ENCODE peak calls at places on chromosomes 12 and 14, in seven cellular contexts. V is colonic mucosa, Q is ascending aorta, P is right lobe of liver, Z is MM.1S, T is RWPE1, F is kidney. L is an unnamed sample.

GRCh38 chr14:101380940-101381339 is 180.4 kb upstream of the DIO3 start:
- DNase-seq in V (no peak), Q (no peak), P (no peak), Z (no peak), T (no peak), F (no peak), L (no peak)

GRCh38 chr14:92955381-92955780 is 32.4 kb downstream of the CHGA start:
- DNase-seq in V (no peak), Q (no peak), P (no peak), Z (no peak), T (no peak), F (peak), L (no peak)

GRCh38 chr12:54558311-54558710 is 8.9 kb downstream of the PDE1B start:
- DNase-seq in V (no peak), Q (no peak), P (no peak), Z (no peak), T (no peak), F (no peak), L (no peak)

GRCh38 chr14:24343795-24344660 is 4.2 kb upstream of the RIPK3 start:
- DNase-seq in V (no peak), Q (no peak), P (peak), Z (no peak), T (no peak), F (no peak), L (no peak)

GRCh38 chr12:25781223-25781622 is 177.3 kb upstream of the RASSF8 start:
- DNase-seq in V (no peak), Q (no peak), P (no peak), Z (no peak), T (no peak), F (no peak), L (no peak)

GRCh38 chr14:63564318-63564717 is 21.1 kb upstream of the PPP2R5E start:
- DNase-seq in V (peak), Q (no peak), P (no peak), Z (no peak), T (no peak), F (no peak), L (no peak)

GRCh38 chr14:70917633-70918032 is 10.4 kb downstream of the PCNX1 start:
- DNase-seq in V (no peak), Q (no peak), P (no peak), Z (no peak), T (no peak), F (no peak), L (no peak)

GRCh38 chr12:72081787-72082186 is 143.1 kb downstream of the TPH2 start:
- DNase-seq in V (no peak), Q (no peak), P (no peak), Z (no peak), T (no peak), F (no peak), L (no peak)

GRCh38 chr14:23345987-23346692 is 6.5 kb downstream of the SLC22A17 start:
- DNase-seq in V (no peak), Q (no peak), P (no peak), Z (no peak), T (no peak), F (peak), L (no peak)

GRCh38 chr12:106774808-106775524 is 484 bp downstream of the RIC8B start:
- DNase-seq in V (no peak), Q (no peak), P (no peak), Z (no peak), T (no peak), F (no peak), L (no peak)

GRCh38 chr14:29741909-29742401 is 185.7 kb downstream of the PRKD1 start:
- DNase-seq in V (no peak), Q (no peak), P (no peak), Z (no peak), T (no peak), F (no peak), L (no peak)

GRCh38 chr14:27506272-27506671 is 908.4 kb upstream of the NOVA1 start:
- DNase-seq in V (no peak), Q (no peak), P (no peak), Z (no peak), T (no peak), F (no peak), L (no peak)

GRCh38 chr12:6921996-6922935 is 5.5 kb upstream of the ATN1 start:
- DNase-seq in V (no peak), Q (no peak), P (no peak), Z (peak), T (no peak), F (peak), L (no peak)

GRCh38 chr14:38150075-38150474 is 57.6 kb upstream of the SSTR1 start:
- DNase-seq in V (no peak), Q (no peak), P (no peak), Z (no peak), T (no peak), F (no peak), L (no peak)

GRCh38 chr12:124026755-124027745 is 54.0 kb downstream of the ZNF664 start:
- DNase-seq in V (no peak), Q (no peak), P (no peak), Z (peak), T (peak), F (no peak), L (no peak)

GRCh38 chr14:30991408-30991807 is 34.0 kb upstream of the AP4S1 start:
- DNase-seq in V (no peak), Q (no peak), P (no peak), Z (no peak), T (no peak), F (no peak), L (no peak)

GRCh38 chr12:31966558-31967205 is 7.5 kb downstream of the RESF1 start:
- DNase-seq in V (no peak), Q (no peak), P (no peak), Z (no peak), T (no peak), F (no peak), L (no peak)

GRCh38 chr12:22333751-22334695 is 484 bp downstream of the ST8SIA1 start:
- DNase-seq in V (peak), Q (no peak), P (no peak), Z (no peak), T (no peak), F (peak), L (no peak)

GRCh38 chr12:58413794-58414193 is 472.4 kb downstream of the ATP23 start:
- DNase-seq in V (no peak), Q (no peak), P (no peak), Z (no peak), T (no peak), F (no peak), L (no peak)

GRCh38 chr12:28793767-28794166 is 355.3 kb upstream of the FAR2 start:
- DNase-seq in V (no peak), Q (no peak), P (no peak), Z (no peak), T (no peak), F (no peak), L (no peak)

GRCh38 chr14:45201908-45202307 is 51.1 kb downstream of the MIS18BP1 start:
- DNase-seq in V (no peak), Q (no peak), P (no peak), Z (peak), T (no peak), F (no peak), L (no peak)

GRCh38 chr14:22898302-22898894 is 15.4 kb downstream of the REM2 start:
- DNase-seq in V (no peak), Q (no peak), P (no peak), Z (no peak), T (peak), F (no peak), L (no peak)

GRCh38 chr12:107091381-107091780 is 2.0 kb downstream of the CRY1 start:
- DNase-seq in V (no peak), Q (no peak), P (no peak), Z (no peak), T (peak), F (no peak), L (no peak)

GRCh38 chr14:54011001-54011400 is 54.4 kb upstream of the BMP4 start:
- DNase-seq in V (no peak), Q (no peak), P (no peak), Z (no peak), T (no peak), F (no peak), L (no peak)

GRCh38 chr12:54431911-54432814 is 13.1 kb upstream of the ITGA5 start:
- DNase-seq in V (peak), Q (peak), P (no peak), Z (no peak), T (peak), F (peak), L (peak)

GRCh38 chr12:46461459-46461858 is 88.9 kb upstream of the SLC38A2 start:
- DNase-seq in V (no peak), Q (no peak), P (no peak), Z (no peak), T (no peak), F (peak), L (no peak)

GRCh38 chr12:58757422-58757821 is 162.9 kb downstream of the LRIG3 start:
- DNase-seq in V (no peak), Q (no peak), P (no peak), Z (peak), T (no peak), F (no peak), L (no peak)

GRCh38 chr12:99059824-99060526 is 414.9 kb downstream of the APAF1 start:
- DNase-seq in V (no peak), Q (peak), P (no peak), Z (no peak), T (no peak), F (peak), L (peak)

GRCh38 chr14:49861581-49861922 is 9.0 kb upstream of the NEMF start:
- DNase-seq in V (peak), Q (no peak), P (peak), Z (peak), T (no peak), F (peak), L (peak)

GRCh38 chr14:100531152-100531551 is 56.1 kb downstream of the BEGAIN start:
- DNase-seq in V (peak), Q (no peak), P (peak), Z (no peak), T (no peak), F (peak), L (no peak)

GRCh38 chr12:131851741-131852550 is 23.8 kb downstream of the MMP17 start:
- DNase-seq in V (no peak), Q (no peak), P (no peak), Z (no peak), T (no peak), F (no peak), L (no peak)

GRCh38 chr12:124240493-124240892 is 54.4 kb upstream of the RFLNA start:
- DNase-seq in V (peak), Q (no peak), P (no peak), Z (no peak), T (peak), F (no peak), L (no peak)

GRCh38 chr12:132837693-132838463 is 9.2 kb upstream of the GOLGA3 start:
- DNase-seq in V (no peak), Q (no peak), P (no peak), Z (no peak), T (no peak), F (no peak), L (peak)

GRCh38 chr14:52052991-52053390 is 15.9 kb downstream of the NID2 start:
- DNase-seq in V (no peak), Q (no peak), P (no peak), Z (no peak), T (no peak), F (no peak), L (no peak)

GRCh38 chr14:59788176-59788575 is 82.4 kb downstream of the RTN1 start:
- DNase-seq in V (no peak), Q (no peak), P (no peak), Z (no peak), T (no peak), F (no peak), L (no peak)

GRCh38 chr12:25797335-25797863 is 161.1 kb upstream of the RASSF8 start:
- DNase-seq in V (no peak), Q (no peak), P (no peak), Z (no peak), T (no peak), F (no peak), L (no peak)

GRCh38 chr12:52820521-52820920 is 6.6 kb upstream of the KRT4 start:
- DNase-seq in V (no peak), Q (no peak), P (no peak), Z (no peak), T (no peak), F (no peak), L (no peak)

GRCh38 chr12:52817699-52818238 is 3.9 kb upstream of the KRT4 start:
- DNase-seq in V (no peak), Q (no peak), P (no peak), Z (no peak), T (no peak), F (no peak), L (no peak)

GRCh38 chr12:52819731-52820510 is 6.0 kb upstream of the KRT4 start:
- DNase-seq in V (no peak), Q (no peak), P (no peak), Z (no peak), T (no peak), F (no peak), L (no peak)

GRCh38 chr12:52818376-52818775 is 4.5 kb upstream of the KRT4 start:
- DNase-seq in V (no peak), Q (no peak), P (no peak), Z (no peak), T (no peak), F (no peak), L (no peak)

GRCh38 chr12:52819021-52819420 is 5.1 kb upstream of the KRT4 start:
- DNase-seq in V (no peak), Q (no peak), P (no peak), Z (no peak), T (no peak), F (no peak), L (no peak)
- TF ChIP-seq CTCF in V (no peak), Q (no peak), P (no peak), Z (no peak), T (no peak), F (no peak), L (no peak)

DNA sequence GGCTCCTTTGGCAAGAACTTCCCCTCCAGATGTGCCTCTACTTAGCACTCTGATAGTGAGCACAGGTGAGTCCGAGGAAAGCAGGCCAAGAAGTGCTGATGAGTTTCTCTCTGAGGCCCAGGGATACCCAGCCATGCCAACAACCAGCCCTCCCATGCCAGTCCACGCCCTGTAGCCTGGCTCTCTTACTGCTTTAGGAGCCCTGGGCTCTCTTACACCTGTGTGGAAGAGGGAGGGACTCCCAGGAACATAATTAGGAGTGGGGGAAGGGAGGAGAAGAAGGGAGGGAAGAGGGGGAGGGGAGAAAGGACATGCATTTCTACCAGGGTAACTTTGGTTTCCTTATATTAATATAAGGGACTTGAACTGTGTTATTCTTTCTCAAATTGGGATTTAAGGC is 121.6 kb downstream of the CRADD start:
- DNase-seq in V (no peak), Q (no peak), P (no peak), Z (no peak), T (no peak), F (no peak), L (no peak)
- H3K27ac ChIP-seq in V (no peak), Q (no peak), P (no peak), Z (no peak), T (no peak), F (no peak), L (no peak)

GRCh38 chr14:94051115-94051514 is 25.0 kb downstream of the OTUB2 start:
- DNase-seq in V (peak), Q (no peak), P (no peak), Z (no peak), T (no peak), F (no peak), L (peak)
- TF ChIP-seq CTCF in V (peak), Q (peak), P (peak), Z (no peak), T (peak), F (peak), L (no peak)

DNA sequence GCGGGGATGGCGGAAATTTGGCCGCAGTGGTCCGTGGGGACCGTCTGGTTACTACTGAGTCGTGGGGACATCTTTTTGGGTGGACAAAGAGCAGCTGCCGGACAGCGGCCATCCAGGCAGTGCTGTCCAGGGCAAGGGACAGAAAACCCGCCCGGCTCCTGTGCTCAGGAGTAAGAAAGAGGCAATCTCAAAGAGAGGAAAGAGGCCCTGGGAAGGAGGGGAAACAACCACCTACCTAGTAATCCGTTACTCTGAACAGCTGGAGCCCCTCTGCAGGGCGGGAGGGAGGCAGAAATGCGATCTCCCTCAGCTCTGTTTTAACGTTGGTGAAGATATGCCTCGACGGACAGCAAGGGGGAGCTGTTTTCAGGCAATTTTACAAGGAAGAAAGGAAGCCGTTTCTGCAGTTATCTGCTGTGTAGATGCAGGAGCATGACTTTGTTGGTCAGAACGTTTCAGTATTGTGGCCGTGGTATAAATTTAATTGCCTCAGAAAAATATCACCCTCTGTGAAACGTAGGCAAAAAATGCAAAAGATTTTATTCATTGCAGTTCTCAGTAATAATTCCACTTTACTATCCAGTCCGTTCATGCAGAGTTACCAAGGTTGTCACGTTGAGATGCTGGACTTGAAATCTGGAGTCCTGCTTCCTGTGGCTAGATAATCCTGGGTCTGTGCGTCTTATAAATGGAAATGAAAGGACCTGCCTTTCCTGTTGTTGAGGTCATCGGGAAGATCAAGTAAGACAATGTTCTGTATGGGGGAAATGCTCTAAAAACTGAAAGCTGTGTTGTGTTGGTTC is 1.1 kb upstream of the AVPR1A start:
- DNase-seq in V (peak), Q (no peak), P (no peak), Z (peak), T (peak), F (peak), L (no peak)
- H3K27ac ChIP-seq in V (no peak), Q (no peak), P (peak), Z (no peak), T (no peak), F (no peak), L (no peak)

GRCh38 chr14:55440385-55440784 is at the start of gene TBPL2:
- DNase-seq in V (no peak), Q (no peak), P (no peak), Z (no peak), T (no peak), F (no peak), L (no peak)
- TF ChIP-seq CTCF in V (no peak), Q (no peak), P (no peak), Z (no peak), T (no peak), F (no peak), L (peak)

GRCh38 chr12:108735855-108736254 is 4.5 kb upstream of the CORO1C start:
- DNase-seq in V (no peak), Q (no peak), P (no peak), Z (no peak), T (no peak), F (no peak), L (no peak)

GRCh38 chr12:108731866-108732461 is 646 bp upstream of the CORO1C start:
- DNase-seq in V (peak), Q (peak), P (peak), Z (peak), T (peak), F (peak), L (peak)

GRCh38 chr12:108733132-108733531 is 1.8 kb upstream of the CORO1C start:
- DNase-seq in V (peak), Q (no peak), P (no peak), Z (no peak), T (no peak), F (no peak), L (no peak)

GRCh38 chr12:108732489-108732888 is 1.2 kb upstream of the CORO1C start:
- DNase-seq in V (no peak), Q (no peak), P (no peak), Z (no peak), T (no peak), F (no peak), L (no peak)

DNA sequence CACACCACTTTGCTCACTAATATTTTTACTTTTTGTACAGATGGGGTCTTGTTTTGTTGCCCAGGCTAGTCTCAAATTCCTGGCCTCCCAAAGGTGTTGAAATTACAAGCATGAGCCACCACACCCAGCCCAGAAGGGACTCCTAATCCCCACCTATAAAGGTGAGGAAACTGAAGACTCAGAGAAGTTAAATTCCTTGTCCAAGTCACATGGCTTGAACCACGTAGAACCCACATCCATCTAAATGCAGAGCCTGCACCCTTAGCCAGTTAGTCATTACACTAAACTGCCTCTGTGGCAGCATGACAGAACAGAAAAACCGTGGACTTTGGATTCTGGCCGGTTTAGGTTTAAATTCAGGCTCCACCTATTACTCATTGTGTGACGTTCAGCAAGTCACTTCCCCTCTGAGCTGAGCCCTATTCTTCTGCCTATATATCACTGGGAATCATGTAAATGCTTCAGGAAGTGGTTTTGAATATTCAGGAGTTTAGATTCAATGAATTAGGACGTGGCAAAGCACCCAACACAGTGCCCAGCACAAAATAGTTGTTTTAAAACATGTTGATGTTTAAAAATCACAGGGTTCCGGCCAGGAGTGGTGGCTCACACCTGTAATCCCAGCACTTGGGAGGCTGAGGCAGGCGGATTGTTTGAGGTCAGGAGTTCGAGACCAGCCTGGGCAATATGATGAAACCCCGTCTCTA is 3.0 kb upstream of the CORO1C start:
- DNase-seq in V (peak), Q (peak), P (peak), Z (no peak), T (peak), F (no peak), L (no peak)
- H3K27ac ChIP-seq in V (peak), Q (peak), P (peak), Z (no peak), T (peak), F (peak), L (peak)

DNA sequence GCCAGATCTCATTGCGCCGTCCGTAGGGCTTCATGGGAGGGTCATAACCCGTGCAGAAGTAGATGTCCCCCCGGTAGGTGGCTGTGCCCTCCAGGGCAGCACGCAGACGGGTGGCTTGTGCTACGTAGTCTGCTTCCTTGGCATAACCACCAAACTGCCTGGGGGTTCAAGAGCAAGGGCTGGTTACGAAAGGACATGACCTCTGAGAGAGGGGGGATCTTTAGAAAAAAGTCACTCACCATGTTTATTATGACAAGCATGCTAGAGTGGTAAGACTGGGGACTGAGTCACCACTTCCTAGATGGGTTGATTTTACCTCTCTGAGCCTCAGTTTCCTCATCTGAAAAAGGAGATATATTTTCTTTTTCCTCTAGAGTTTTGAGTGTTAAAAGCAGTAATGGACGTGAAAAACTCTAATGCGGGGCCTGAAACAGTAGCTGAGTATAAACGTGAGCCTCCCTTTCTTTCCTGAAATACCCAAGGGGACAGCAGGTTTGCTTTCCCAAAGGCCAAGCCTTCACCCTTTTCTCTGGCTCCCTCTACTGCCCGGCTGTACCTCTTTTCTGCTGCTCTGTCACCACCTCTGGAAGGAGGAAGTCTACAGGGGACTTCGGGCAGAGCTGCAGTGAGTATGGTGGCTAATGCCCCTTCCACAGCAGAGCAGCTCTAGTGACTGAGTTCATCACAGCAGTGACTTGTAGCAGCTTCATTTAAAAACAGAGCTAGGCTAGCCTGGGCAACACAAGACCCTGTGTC is 23.5 kb upstream of the GPRC5D start:
- DNase-seq in V (peak), Q (no peak), P (no peak), Z (peak), T (no peak), F (no peak), L (no peak)
- TF ChIP-seq CTCF in V (no peak), Q (peak), P (peak), Z (peak), T (no peak), F (no peak), L (no peak)

L was measured in right atrium auricular region.